ENCODE peak calls at places on chromosomes 1 and 21, in ten cellular contexts. N is lung, T is AG09309, Y is pancreas, P is AG04449, Z is left lung, S is vagina, I is CD14-positive monocyte, E is epithelial cell of esophagus, V is lower lobe of right lung. D is an unnamed sample.

GRCh38 chr1:189609206-189609605 is 868.5 kb downstream of the BRINP3 start:
- DNase-seq in V (no peak), T (no peak), I (no peak), N (no peak), Z (no peak), Y (no peak), P (no peak), S (no peak), E (peak), D (no peak)

GRCh38 chr1:233868461-233868860 is 36.0 kb upstream of the SLC35F3 start:
- DNase-seq in I (no peak), E (peak), Z (no peak), T (no peak), Y (no peak), N (no peak), S (no peak), P (no peak), V (no peak), D (no peak)

GRCh38 chr1:175530167-175530566 is 213.2 kb downstream of the TNR start:
- DNase-seq in P (no peak), V (no peak), Y (no peak), S (no peak), E (no peak), T (no peak), N (no peak), Z (no peak), I (no peak), D (no peak)

GRCh38 chr1:163320891-163321290 is 863 bp upstream of the NUF2 start:
- DNase-seq in N (no peak), S (no peak), T (no peak), Y (no peak), P (no peak), I (no peak), E (no peak), Z (no peak), V (no peak), D (no peak)

GRCh38 chr1:97989094-97989680 is 68.4 kb upstream of the DPYD start:
- DNase-seq in P (no peak), I (no peak), S (no peak), Z (no peak), N (no peak), T (peak), V (no peak), E (peak), Y (no peak), D (no peak)

GRCh38 chr21:25733859-25734653 is 648 bp downstream of the ATP5PF start:
- DNase-seq in Z (no peak), T (no peak), V (no peak), Y (peak), E (peak), S (no peak), N (peak), I (no peak), P (no peak), D (peak)

GRCh38 chr1:218823291-218823900 is 350.3 kb upstream of the LYPLAL1 start:
- DNase-seq in Y (no peak), P (peak), I (no peak), S (no peak), T (peak), V (no peak), E (peak), Z (no peak), N (no peak), D (no peak)

GRCh38 chr1:243850013-243850367 is at the start of gene AKT3:
- DNase-seq in T (no peak), Y (no peak), Z (no peak), S (no peak), P (no peak), E (no peak), V (peak), I (no peak), N (peak), D (no peak)

GRCh38 chr1:236269439-236269838 is 12.3 kb downstream of the ERO1B start:
- DNase-seq in V (no peak), Z (no peak), S (no peak), E (no peak), Y (no peak), I (no peak), N (no peak), T (no peak), P (no peak), D (no peak)

GRCh38 chr21:38839683-38840286 is 34.1 kb downstream of the ETS2 start:
- DNase-seq in T (peak), N (no peak), P (peak), Y (no peak), E (peak), I (peak), Z (no peak), V (no peak), S (no peak), D (no peak)

GRCh38 chr1:109863699-109864062 is 47.0 kb upstream of the CSF1 start:
- DNase-seq in I (no peak), V (no peak), P (no peak), S (no peak), Y (no peak), Z (no peak), E (no peak), N (no peak), T (no peak), D (no peak)

GRCh38 chr1:169931795-169932195 is 38.1 kb upstream of the SCYL3 start:
- DNase-seq in T (no peak), Y (no peak), I (no peak), N (no peak), S (no peak), Z (no peak), P (no peak), E (no peak), V (no peak), D (no peak)

GRCh38 chr1:116178837-116179236 is 67.6 kb downstream of the MAB21L3 start:
- DNase-seq in V (no peak), I (no peak), P (no peak), E (no peak), N (no peak), Y (no peak), Z (no peak), S (no peak), T (no peak), D (no peak)

GRCh38 chr1:110160701-110161100 is 10.4 kb downstream of the SLC6A17 start:
- DNase-seq in S (no peak), N (no peak), T (no peak), I (no peak), P (no peak), E (no peak), Y (no peak), Z (no peak), V (no peak), D (no peak)

GRCh38 chr21:44800971-44801467 is 601 bp downstream of the UBE2G2 start:
- DNase-seq in V (no peak), Z (no peak), P (no peak), E (peak), Y (no peak), N (no peak), I (no peak), S (no peak), T (no peak), D (no peak)

GRCh38 chr1:89547563-89548485 is 23.2 kb downstream of the LRRC8B start:
- DNase-seq in T (peak), Y (no peak), I (no peak), V (no peak), N (no peak), E (peak), S (no peak), P (peak), Z (no peak), D (no peak)

GRCh38 chr21:43675871-43676270 is 16.5 kb downstream of the RRP1B start:
- DNase-seq in T (no peak), Y (no peak), V (no peak), P (no peak), I (no peak), S (no peak), Z (no peak), N (no peak), E (no peak), D (no peak)

GRCh38 chr1:225961659-225962439 is 20.8 kb upstream of the LEFTY2 start:
- DNase-seq in V (no peak), Z (no peak), I (no peak), Y (no peak), E (no peak), S (no peak), P (no peak), T (no peak), N (no peak), D (no peak)

GRCh38 chr1:84720275-84720780 is 30.1 kb upstream of the SSX2IP start:
- DNase-seq in P (no peak), I (no peak), Z (no peak), E (no peak), S (no peak), N (no peak), T (no peak), Y (no peak), V (no peak), D (no peak)

DNA sequence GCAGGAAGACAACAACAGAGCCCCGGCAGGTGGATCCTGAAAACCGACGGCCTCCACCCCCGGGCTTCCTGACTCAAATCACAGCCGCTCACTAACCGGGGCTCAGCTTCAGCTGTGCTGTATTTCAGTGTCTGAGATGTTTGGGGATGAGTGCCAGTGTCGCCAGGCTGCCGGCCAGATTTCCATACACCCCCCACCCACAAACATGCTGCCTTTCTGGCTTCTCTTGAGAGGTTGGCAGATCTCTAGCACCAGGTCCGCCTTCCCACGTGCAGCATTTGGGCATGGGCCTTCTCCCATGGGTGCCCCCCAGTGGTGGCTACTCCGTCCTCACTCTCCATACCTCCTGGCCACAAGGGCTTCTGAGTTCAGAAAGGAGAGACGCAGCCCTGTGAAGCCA is 34.8 kb downstream of the KCNAB2 start:
- DNase-seq in V (no peak), N (no peak), T (no peak), Y (no peak), S (no peak), E (peak), P (no peak), I (no peak), Z (no peak), D (no peak)
- TF ChIP-seq CTCF in V (no peak), N (no peak), T (peak), Y (no peak), S (no peak), E (peak), P (peak), I (no peak), Z (no peak), D (no peak)

GRCh38 chr1:76035053-76035452 is 39.5 kb upstream of the ST6GALNAC3 start:
- DNase-seq in V (no peak), I (no peak), Z (no peak), P (no peak), Y (no peak), E (no peak), N (no peak), T (no peak), S (no peak), D (no peak)
- TF ChIP-seq CTCF in V (peak), I (no peak), Z (no peak), P (no peak), Y (no peak), E (peak), N (no peak), T (no peak), S (no peak), D (no peak)

GRCh38 chr1:182038220-182038619 is 23.3 kb downstream of the ZNF648 start:
- DNase-seq in I (no peak), V (no peak), Z (no peak), T (no peak), P (no peak), E (no peak), S (no peak), Y (no peak), N (no peak), D (no peak)
- TF ChIP-seq CTCF in I (no peak), V (no peak), Z (no peak), T (no peak), P (no peak), E (no peak), S (no peak), Y (no peak), N (no peak), D (no peak)

GRCh38 chr21:33384851-33385331 is 18.3 kb upstream of the IFNGR2 start:
- DNase-seq in E (no peak), Z (no peak), V (no peak), I (no peak), N (no peak), Y (no peak), P (no peak), S (no peak), T (no peak), D (no peak)

GRCh38 chr21:33380483-33380998 is 22.7 kb upstream of the IFNGR2 start:
- DNase-seq in I (peak), N (peak), T (peak), P (peak), E (peak), S (no peak), Z (peak), V (peak), Y (peak), D (no peak)

GRCh38 chr21:33386222-33386784 is 16.9 kb upstream of the IFNGR2 start:
- DNase-seq in E (peak), I (no peak), Z (no peak), V (no peak), P (no peak), T (no peak), S (no peak), Y (no peak), N (no peak), D (no peak)

GRCh38 chr21:33388188-33388587 is 15.0 kb upstream of the IFNGR2 start:
- DNase-seq in E (no peak), P (no peak), N (no peak), Z (no peak), I (peak), S (no peak), T (no peak), Y (no peak), V (no peak), D (no peak)

GRCh38 chr21:33383056-33383888 is 19.9 kb upstream of the IFNGR2 start:
- DNase-seq in I (peak), Z (peak), Y (peak), V (peak), E (peak), S (no peak), N (peak), T (no peak), P (no peak), D (no peak)
- TF ChIP-seq CTCF in I (no peak), Z (no peak), Y (no peak), V (no peak), E (no peak), S (no peak), N (no peak), T (no peak), P (no peak), D (no peak)

GRCh38 chr1:64435000-64435399 is 34.9 kb upstream of the CACHD1 start:
- DNase-seq in Z (no peak), I (no peak), Y (no peak), P (no peak), E (no peak), N (no peak), V (no peak), T (no peak), S (no peak), D (no peak)
- TF ChIP-seq CTCF in Z (no peak), I (no peak), Y (no peak), P (no peak), E (no peak), N (no peak), V (no peak), T (no peak), S (no peak), D (no peak)

GRCh38 chr1:56788102-56788501 is 31.1 kb downstream of the FYB2 start:
- DNase-seq in E (no peak), Y (no peak), V (no peak), P (no peak), S (no peak), T (no peak), Z (no peak), N (no peak), I (no peak), D (no peak)
- TF ChIP-seq CTCF in E (no peak), Y (no peak), V (no peak), P (no peak), S (no peak), T (no peak), Z (no peak), N (no peak), I (no peak), D (no peak)

GRCh38 chr1:25673962-25674928 is 57.7 kb downstream of the MAN1C1 start:
- DNase-seq in Y (no peak), S (no peak), V (no peak), I (no peak), T (no peak), Z (no peak), P (no peak), N (no peak), E (no peak), D (no peak)
- TF ChIP-seq CTCF in Y (no peak), S (no peak), V (no peak), I (no peak), T (no peak), Z (no peak), P (no peak), N (no peak), E (no peak), D (no peak)

GRCh38 chr1:56031011-56031410 is 548.4 kb downstream of the PLPP3 start:
- DNase-seq in I (no peak), T (no peak), Y (no peak), P (no peak), V (no peak), N (no peak), E (no peak), Z (no peak), S (no peak), D (no peak)

GRCh38 chr1:56028244-56028643 is 551.1 kb downstream of the PLPP3 start:
- DNase-seq in V (no peak), S (no peak), N (no peak), Y (no peak), Z (no peak), P (no peak), I (no peak), T (no peak), E (no peak), D (no peak)

GRCh38 chr1:56028879-56029278 is 550.5 kb downstream of the PLPP3 start:
- DNase-seq in E (no peak), Z (no peak), T (no peak), Y (no peak), N (no peak), V (no peak), P (no peak), I (no peak), S (no peak), D (no peak)

GRCh38 chr1:56032276-56032675 is 547.1 kb downstream of the PLPP3 start:
- DNase-seq in P (no peak), S (no peak), I (no peak), Y (no peak), V (no peak), N (no peak), E (no peak), Z (no peak), T (no peak), D (no peak)

DNA sequence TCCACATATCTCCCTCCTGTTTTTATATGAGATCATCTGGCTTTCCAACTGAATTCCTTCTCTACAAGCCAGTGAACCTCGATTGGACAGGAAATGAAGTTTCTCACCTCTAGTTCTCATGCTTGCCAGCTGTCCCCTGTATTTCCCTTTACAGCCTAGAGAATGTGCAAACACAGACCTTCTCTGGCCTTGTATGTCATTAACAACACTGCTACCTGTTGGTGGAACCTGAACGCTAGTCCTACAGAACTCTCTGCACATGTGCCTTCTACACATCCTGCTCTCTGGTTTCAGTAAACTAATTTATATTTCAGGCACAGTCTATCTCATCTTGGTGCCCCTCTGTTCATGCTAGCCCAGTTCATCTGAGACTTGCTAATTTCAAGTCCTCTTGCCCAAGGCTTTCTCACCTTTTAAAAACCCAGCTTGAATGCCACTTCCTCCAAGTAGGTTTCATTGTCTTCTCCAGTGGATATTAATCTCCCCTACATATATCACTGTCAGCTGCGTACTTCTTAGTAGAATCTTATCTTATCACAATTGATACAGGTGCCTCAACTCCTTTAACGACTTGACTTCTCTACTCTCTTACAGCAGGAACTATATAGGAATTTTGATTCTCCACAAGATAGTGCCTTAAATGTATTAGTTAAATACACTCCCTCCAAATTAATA is 549.9 kb downstream of the PLPP3 start:
- DNase-seq in E (no peak), T (no peak), V (no peak), I (no peak), S (no peak), N (no peak), P (no peak), Y (no peak), Z (no peak), D (no peak)
- TF ChIP-seq CTCF in E (no peak), T (no peak), V (no peak), I (no peak), S (no peak), N (no peak), P (no peak), Y (no peak), Z (no peak), D (no peak)

GRCh38 chr1:3551711-3552110 is 59.6 kb downstream of the MEGF6 start:
- DNase-seq in E (no peak), S (no peak), I (no peak), Y (no peak), N (no peak), V (no peak), P (no peak), T (no peak), Z (no peak), D (no peak)
- TF ChIP-seq CTCF in E (no peak), S (no peak), I (no peak), Y (no peak), N (no peak), V (no peak), P (no peak), T (no peak), Z (no peak), D (no peak)

D was measured in mesothelial cell of epicardium.